ENCODE peak calls at places on chromosomes 3 and 15, in seven cellular contexts. D is tibial nerve, R is stomach, Q is sigmoid colon, S is esophagus muscularis mucosa, W is SK-N-SH, I is suprapubic skin. Z is an unnamed sample.
A peak's percentile ranks its signal among the peaks of the same experiment; 100 is the strongest.

GRCh38 chr3:194105292-194105691 is 30.7 kb upstream of the HES1 start:
- DNase-seq in R (no peak), S (no peak), D (no peak), W (no peak), Q (no peak), I (no peak), Z (no peak)

GRCh38 chr15:88126695-88127476 is 129.7 kb downstream of the NTRK3 start:
- DNase-seq in D (peak; percentile 24), W (no peak), I (no peak), S (no peak), Q (no peak), R (no peak), Z (no peak)

GRCh38 chr15:74964794-74965193 is 8.2 kb upstream of the RPP25 start:
- DNase-seq in R (no peak), Q (no peak), S (no peak), D (no peak), W (no peak), I (no peak), Z (no peak)

GRCh38 chr15:53037904-53038303 is 247.8 kb upstream of the ONECUT1 start:
- DNase-seq in R (no peak), D (no peak), Q (no peak), I (no peak), W (no peak), S (no peak), Z (no peak)

GRCh38 chr3:148790841-148791240 is 36.8 kb upstream of the CPB1 start:
- DNase-seq in W (no peak), Q (peak; percentile 71), S (no peak), I (no peak), R (no peak), D (peak; percentile 28), Z (no peak)

GRCh38 chr3:46866720-46867549 is 3.7 kb upstream of the MYL3 start:
- DNase-seq in W (peak; percentile 86), S (peak; percentile 96), I (peak; percentile 91), D (peak; percentile 75), Q (peak; percentile 92), R (peak; percentile 87), Z (peak; percentile 93)

GRCh38 chr3:59559721-59560514 is 510.1 kb upstream of the CFAP20DC start:
- DNase-seq in I (no peak), Q (no peak), R (no peak), S (peak; percentile 66), W (no peak), D (no peak), Z (no peak)

GRCh38 chr3:14921034-14921616 is 26.3 kb upstream of the NR2C2 start:
- DNase-seq in W (peak; percentile 87), Q (peak; percentile 94), R (peak; percentile 93), D (peak; percentile 85), S (peak; percentile 96), I (peak; percentile 95), Z (peak; percentile 90)

GRCh38 chr15:76866716-76867321 is 38.3 kb downstream of the SCAPER start:
- DNase-seq in W (peak; percentile 29), S (no peak), Q (no peak), R (no peak), D (no peak), I (no peak), Z (no peak)

GRCh38 chr3:50495609-50496423 is 7.6 kb downstream of the CACNA2D2 start:
- DNase-seq in D (no peak), I (no peak), S (no peak), Q (no peak), R (no peak), W (no peak), Z (no peak)

GRCh38 chr3:194422188-194422587 is 23.1 kb upstream of the GP5 start:
- DNase-seq in S (no peak), W (no peak), I (no peak), R (no peak), D (no peak), Q (no peak), Z (no peak)

GRCh38 chr15:101127503-101128076 is 124.3 kb downstream of the CHSY1 start:
- DNase-seq in Q (peak; percentile 91), R (peak; percentile 68), D (peak; percentile 71), W (peak; percentile 90), S (no peak), I (no peak), Z (peak; percentile 86)

GRCh38 chr3:66450389-66451022 is 50.3 kb downstream of the LRIG1 start:
- DNase-seq in S (no peak), W (no peak), Q (peak; percentile 90), D (peak; percentile 37), I (no peak), R (peak; percentile 76), Z (peak; percentile 79)

GRCh38 chr3:138824114-138824506 is 10.6 kb downstream of the PIK3CB start:
- DNase-seq in S (no peak), W (no peak), I (no peak), Q (no peak), R (no peak), D (no peak), Z (no peak)

GRCh38 chr3:46851364-46852328 is 11.6 kb downstream of the MYL3 start:
- DNase-seq in R (peak; percentile 7), W (no peak), Q (no peak), D (no peak), I (peak; percentile 68), S (no peak), Z (no peak)

GRCh38 chr3:172139528-172140276 is 100.3 kb downstream of the FNDC3B start:
- DNase-seq in S (no peak), R (no peak), W (no peak), D (no peak), Q (no peak), I (no peak), Z (no peak)

GRCh38 chr3:134336587-134336986 is 37.7 kb downstream of the AMOTL2 start:
- DNase-seq in S (no peak), Q (no peak), D (no peak), W (no peak), R (no peak), I (peak; percentile 72), Z (no peak)

GRCh38 chr3:150519026-150519425 is 27.3 kb downstream of the SERP1 start:
- DNase-seq in W (no peak), S (no peak), D (no peak), I (no peak), R (no peak), Q (no peak), Z (no peak)

GRCh38 chr3:14514323-14514720 is 25.8 kb downstream of the GRIP2 start:
- DNase-seq in S (no peak), R (no peak), W (no peak), I (peak; percentile 65), D (no peak), Q (peak; percentile 59), Z (peak; percentile 9)

GRCh38 chr3:191324936-191325335 is 4.3 kb upstream of the CCDC50 start:
- DNase-seq in R (no peak), S (no peak), W (no peak), Q (no peak), I (no peak), D (no peak), Z (no peak)

GRCh38 chr15:71127083-71127482 is 11.8 kb downstream of the THSD4 start:
- DNase-seq in I (no peak), S (no peak), D (no peak), W (no peak), R (no peak), Q (no peak), Z (no peak)

GRCh38 chr15:71129660-71130059 is 14.4 kb downstream of the THSD4 start:
- DNase-seq in S (no peak), I (no peak), W (no peak), Q (no peak), R (no peak), D (no peak), Z (no peak)

GRCh38 chr15:71125831-71126453 is 10.7 kb downstream of the THSD4 start:
- DNase-seq in Q (no peak), S (no peak), I (no peak), R (no peak), W (peak; percentile 45), D (no peak), Z (no peak)

GRCh38 chr15:71131601-71132357 is 16.5 kb downstream of the THSD4 start:
- DNase-seq in Q (no peak), I (no peak), D (no peak), W (no peak), R (no peak), S (no peak), Z (no peak)

DNA sequence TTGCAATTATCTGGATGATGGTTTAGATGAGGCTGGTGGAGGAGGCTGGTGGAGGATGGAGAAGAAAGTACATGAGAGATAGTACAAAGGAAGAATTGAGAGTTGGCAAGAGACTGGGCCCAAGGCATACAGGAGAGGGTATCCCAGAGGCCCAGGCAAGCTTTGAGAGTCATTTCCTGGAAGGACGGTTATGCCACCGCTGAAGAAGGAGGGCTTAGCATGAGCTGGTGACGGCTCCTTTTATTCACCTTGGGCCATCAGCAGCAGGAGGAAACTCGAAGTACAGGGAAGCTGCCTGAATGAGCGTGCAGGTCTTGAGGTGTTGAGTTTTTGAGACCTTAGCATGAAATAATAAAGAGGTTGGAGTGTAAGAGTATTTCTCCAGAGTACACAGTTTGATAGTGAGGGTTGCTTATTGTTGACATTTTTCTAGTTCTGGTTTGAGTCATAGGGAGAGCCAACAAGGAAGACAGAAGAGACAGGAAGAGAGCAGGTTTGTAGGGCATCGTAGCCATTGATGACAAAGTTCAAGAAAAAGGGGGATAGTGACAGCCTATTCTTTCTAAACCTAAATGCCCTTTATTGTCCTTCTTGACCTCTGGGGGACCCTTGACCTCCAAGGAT is 13.8 kb downstream of the THSD4 start:
- DNase-seq in S (no peak), R (no peak), Q (no peak), I (no peak), W (no peak), D (no peak), Z (no peak)
- H3K36me3 ChIP-seq in S (no peaks in the 10 kb centered on the region), R (no peaks in the 10 kb centered on the region), Q (no peaks in the 10 kb centered on the region), I (no peaks in the 10 kb centered on the region), W (no peaks in the 10 kb centered on the region), D (no peaks in the 10 kb centered on the region), Z (no peaks in the 10 kb centered on the region)

DNA sequence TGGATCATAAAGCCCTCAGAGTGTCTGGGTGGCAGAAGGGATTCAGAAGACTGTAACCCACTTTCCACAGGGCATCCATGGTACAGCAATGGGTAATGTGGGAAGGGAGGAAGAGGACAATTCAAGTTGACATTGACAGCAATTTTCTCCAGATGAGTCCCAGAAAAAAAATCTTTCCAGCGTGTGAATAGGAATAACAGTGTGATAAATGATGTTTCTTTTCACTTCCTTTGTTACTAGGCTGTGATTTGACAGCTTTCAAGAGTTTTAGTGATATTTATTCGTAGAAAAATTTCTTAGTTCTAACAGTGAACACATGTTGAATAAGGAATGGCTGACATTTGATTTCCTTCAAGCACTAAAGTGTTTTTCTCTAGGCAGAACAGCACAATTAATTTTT is 186.4 kb downstream of the CADPS start:
- DNase-seq in Q (no peak), S (no peak), D (no peak), I (no peak), W (no peak), R (no peak), Z (no peak)
- TF ChIP-seq EP300 in Q (no peak), S (no peak), D (no peak), I (no peak), W (no peak), R (no peak), Z (no peak)

DNA sequence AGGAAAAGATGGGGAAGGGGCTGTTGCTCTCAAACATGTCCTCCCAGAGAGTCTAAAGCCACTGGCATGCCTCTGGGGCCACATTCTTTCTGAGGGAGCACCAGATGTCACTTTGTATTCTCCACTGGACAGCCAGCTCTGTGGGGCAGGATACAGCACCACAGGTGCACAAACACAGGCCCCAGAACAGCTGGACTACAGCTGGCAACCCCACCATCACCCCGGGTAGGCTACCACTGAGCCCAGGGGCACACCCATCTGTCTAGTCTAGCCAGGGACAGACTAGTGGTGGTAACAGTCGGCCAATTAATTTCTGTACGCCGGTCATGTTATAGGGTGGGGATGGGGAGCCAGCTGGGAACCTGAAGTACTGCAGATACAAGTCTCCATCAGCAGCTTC is 64.3 kb downstream of the NPTN start:
- DNase-seq in Q (no peak), D (no peak), I (no peak), R (no peak), W (no peak), S (no peak), Z (no peak)
- H3K36me3 ChIP-seq in Q (peaks cover 27% of the 10 kb centered on the region), D (peaks cover 3% of the 10 kb centered on the region), I (peaks cover 66% of the 10 kb centered on the region), R (peaks cover 100% of the 10 kb centered on the region), W (peaks cover 70% of the 10 kb centered on the region), S (peaks cover 61% of the 10 kb centered on the region), Z (no peaks in the 10 kb centered on the region)

GRCh38 chr3:72848703-72849081 is 447 bp upstream of the SHQ1 start:
- DNase-seq in Q (no peak), W (no peak), I (no peak), S (no peak), R (no peak), D (no peak), Z (no peak)
- TF ChIP-seq EP300 in Q (no peak), W (no peak), I (no peak), S (no peak), R (no peak), D (no peak), Z (no peak)